ENCODE peak calls at places on chromosome 19, in four cellular contexts. V is astrocyte of the cerebellum, C is lower leg skin, M is choroid plexus epithelial cell. W is an unnamed sample.

GRCh38 chr19:38209152-38209551 is 14.9 kb downstream of the DPF1 start:
- DNase-seq in V (no peak), C (no peak), M (no peak), W (no peak)

GRCh38 chr19:45746866-45747265 is 13.6 kb downstream of the MEIOSIN start:
- DNase-seq in V (no peak), C (no peak), M (no peak), W (no peak)

GRCh38 chr19:45340899-45341453 is 426 bp downstream of the KLC3 start:
- DNase-seq in V (no peak), C (no peak), M (peak), W (no peak)

GRCh38 chr19:31543456-31543855 is 194.2 kb upstream of the TSHZ3 start:
- DNase-seq in V (no peak), C (no peak), M (no peak), W (no peak)

GRCh38 chr19:57552432-57552831 is 7.2 kb downstream of the ZNF550 start:
- DNase-seq in V (no peak), C (no peak), M (no peak), W (no peak)

GRCh38 chr19:8304841-8305621 is 3.1 kb downstream of the CD320 start:
- DNase-seq in V (no peak), C (peak), M (no peak), W (no peak)

GRCh38 chr19:47005873-47006272 is 13.8 kb upstream of the NPAS1 start:
- DNase-seq in V (no peak), C (no peak), M (no peak), W (no peak)

GRCh38 chr19:17260842-17261325 is 3.7 kb downstream of the USHBP1 start:
- DNase-seq in V (peak), C (peak), M (peak), W (no peak)

GRCh38 chr19:14059093-14059480 is 2.8 kb downstream of the PALM3 start:
- DNase-seq in V (no peak), C (no peak), M (no peak), W (no peak)

DNA sequence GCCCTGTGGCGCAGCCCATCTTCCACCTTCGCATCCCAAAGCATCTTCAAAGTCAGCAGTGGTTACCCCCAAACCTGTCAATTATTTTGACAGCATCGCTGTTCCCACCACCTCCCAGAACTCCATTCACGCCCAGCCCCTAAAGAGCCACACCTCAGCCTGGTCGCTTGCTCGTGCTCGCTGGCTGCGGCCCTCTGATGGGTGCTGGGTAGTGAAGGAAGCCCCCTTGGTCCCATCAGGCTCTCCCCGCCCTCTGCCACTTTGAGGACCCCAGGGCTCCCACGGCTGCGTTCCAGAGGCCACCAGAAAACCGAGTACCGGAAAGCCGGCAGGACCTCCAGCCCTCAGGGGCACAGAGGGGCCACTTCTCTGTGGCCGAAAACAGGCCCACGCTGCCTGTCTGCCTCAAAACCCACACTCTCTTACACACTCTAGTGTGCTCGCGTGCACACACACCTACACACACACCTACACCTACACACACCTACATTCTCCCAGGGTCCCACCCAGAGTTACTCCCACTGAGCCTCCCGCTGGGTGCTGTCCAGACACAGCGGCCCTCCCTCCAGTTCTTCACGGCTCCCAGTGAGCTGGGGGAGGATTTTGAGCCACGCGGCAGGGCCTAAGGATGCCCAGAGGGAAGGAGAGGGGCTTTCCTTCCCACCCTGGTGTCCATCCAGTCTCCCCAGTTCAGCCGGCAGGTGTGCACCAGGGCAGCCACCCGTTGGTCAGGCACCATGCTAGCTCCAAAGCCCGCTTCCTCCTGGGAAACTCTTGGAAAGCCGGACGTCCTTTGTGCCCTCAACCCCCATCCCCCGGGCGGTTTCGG is 1.9 kb downstream of the VSTM2B start:
- DNase-seq in V (no peak), C (no peak), M (no peak), W (no peak)
- H3K4me3 ChIP-seq in V (no peak), C (no peak), M (no peak), W (peak)

GRCh38 chr19:33699754-33700407 is 78.1 kb downstream of the CHST8 start:
- DNase-seq in V (no peak), C (no peak), M (no peak), W (no peak)
- TF ChIP-seq CTCF in V (no peak), C (no peak), M (no peak), W (no peak)

DNA sequence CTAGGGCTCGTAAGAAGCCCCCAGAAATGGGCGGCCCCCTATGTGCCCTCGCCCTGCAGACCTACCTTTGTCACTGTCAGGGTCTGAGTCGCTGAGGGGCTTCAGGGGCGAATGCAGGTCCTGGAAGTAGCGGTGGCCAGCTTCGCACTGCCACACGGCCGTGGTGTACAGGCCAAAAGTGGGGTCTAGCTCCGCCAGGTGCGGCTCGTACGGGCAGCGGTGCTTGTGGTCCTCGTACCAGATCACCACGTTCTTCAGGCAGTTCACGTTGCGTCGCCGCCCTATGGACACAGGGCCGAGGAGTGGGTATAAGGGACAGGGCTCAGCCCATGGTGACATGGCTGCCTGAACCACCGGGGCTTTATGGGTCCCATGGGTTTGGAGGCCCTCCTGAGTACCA is 9.8 kb downstream of the ZNF653 start:
- DNase-seq in V (no peak), C (no peak), M (no peak), W (no peak)
- H3K4me3 ChIP-seq in V (no peak), C (no peak), M (no peak), W (no peak)

GRCh38 chr19:5349041-5349440 is 8.4 kb upstream of the PTPRS start:
- DNase-seq in V (no peak), C (no peak), M (no peak), W (no peak)
- TF ChIP-seq CTCF in V (peak), C (no peak), M (peak), W (peak)

W was measured in AG04449.